ENCODE peak calls at places on chromosomes 6 and 20, in four cellular contexts. R, Y, X and F are unnamed samples.

GRCh38 chr6:78925317-78925716 is 58.0 kb downstream of the IRAK1BP1 start:
- DNase-seq in R (no peak), Y (no peak), X (no peak), F (no peak)

GRCh38 chr6:139711714-139712585 is 337.5 kb upstream of the CITED2 start:
- DNase-seq in R (no peak), Y (no peak), X (no peak), F (no peak)

GRCh38 chr20:7226156-7226555 is 458.7 kb downstream of the BMP2 start:
- DNase-seq in R (no peak), Y (no peak), X (no peak), F (no peak)

GRCh38 chr6:37785002-37785687 is 34.4 kb upstream of the ZFAND3 start:
- DNase-seq in R (no peak), Y (no peak), X (no peak), F (no peak)

GRCh38 chr6:151992091-151992490 is 184.6 kb downstream of the ESR1 start:
- DNase-seq in R (no peak), Y (no peak), X (no peak), F (no peak)

GRCh38 chr20:51428451-51429143 is 113.9 kb downstream of the NFATC2 start:
- DNase-seq in R (no peak), Y (peak; percentile 75), X (no peak), F (no peak)

GRCh38 chr6:124927806-124928205 is 34.4 kb upstream of the RNF217 start:
- DNase-seq in R (no peak), Y (no peak), X (no peak), F (no peak)

GRCh38 chr6:166078294-166078693 is 89.4 kb downstream of the TBXT start:
- DNase-seq in R (no peak), Y (no peak), X (no peak), F (no peak)

GRCh38 chr6:16494781-16495180 is 256.4 kb downstream of the GMPR start:
- DNase-seq in R (no peak), Y (no peak), X (no peak), F (no peak)